ENCODE peak calls at places on chromosomes 5 and 9, in seven cellular contexts. I is body of pancreas; Z is suprapubic skin; J is aorta; K is endothelial cell of umbilical vein; Q is CD4-positive, alpha-beta memory T cell; B is breast epithelium. N is an unnamed sample.

GRCh38 chr9:72477862-72478564 is 43.4 kb upstream of the TMC1 start:
- DNase-seq in Q (no peak), B (no peak), J (no peak), Z (no peak), K (peak; percentile 78), I (peak; percentile 69), N (no peak)

GRCh38 chr5:50666261-50667078 is at the start of gene PARP8:
- DNase-seq in J (peak; percentile 73), Z (peak; percentile 81), I (peak; percentile 44), B (no peak), K (no peak), Q (peak; percentile 55), N (peak; percentile 4)

GRCh38 chr5:170907758-170908157 is 45.9 kb downstream of the RANBP17 start:
- DNase-seq in Z (no peak), Q (no peak), B (no peak), K (no peak), I (no peak), J (no peak), N (no peak)

GRCh38 chr9:132094314-132094791 is 14.7 kb upstream of the MED27 start:
- DNase-seq in B (no peak), I (no peak), J (no peak), K (no peak), Z (no peak), Q (no peak), N (no peak)

GRCh38 chr9:87640385-87640795 is 85.5 kb upstream of the CTSL start:
- DNase-seq in K (peak; percentile 97), Z (no peak), J (no peak), I (peak; percentile 84), Q (no peak), B (no peak), N (no peak)

GRCh38 chr5:151631941-151632340 is 40.8 kb upstream of the FAT2 start:
- DNase-seq in I (no peak), K (no peak), J (no peak), Q (no peak), Z (no peak), B (no peak), N (no peak)

GRCh38 chr9:107395126-107395525 is 94.4 kb downstream of the KLF4 start:
- DNase-seq in I (no peak), Q (no peak), K (no peak), Z (no peak), J (no peak), B (no peak), N (no peak)

GRCh38 chr9:113548221-113549041 is 84.9 kb downstream of the RGS3 start:
- DNase-seq in K (peak; percentile 60), J (peak; percentile 92), Q (no peak), B (no peak), Z (no peak), I (peak; percentile 62), N (no peak)

GRCh38 chr9:89864731-89865130 is 259.9 kb downstream of the GADD45G start:
- DNase-seq in K (no peak), Q (no peak), J (no peak), I (no peak), Z (no peak), B (no peak), N (no peak)

GRCh38 chr5:9513825-9514224 is 32.0 kb downstream of the SEMA5A start:
- DNase-seq in Q (no peak), Z (no peak), B (no peak), K (no peak), J (no peak), I (no peak), N (no peak)

GRCh38 chr9:101209670-101210069 is 175.1 kb downstream of the BAAT start:
- DNase-seq in Q (no peak), B (no peak), Z (no peak), J (no peak), K (no peak), I (no peak), N (no peak)

GRCh38 chr9:5801739-5802113 is 31.2 kb downstream of the ERMP1 start:
- DNase-seq in Z (no peak), Q (no peak), B (no peak), J (no peak), I (no peak), K (no peak), N (no peak)

GRCh38 chr9:35645736-35646582 is 4.8 kb downstream of the SIT1 start:
- DNase-seq in B (peak; percentile 63), Z (no peak), J (peak; percentile 55), K (no peak), Q (no peak), I (peak; percentile 68), N (no peak)

GRCh38 chr9:71746023-71746752 is 22.1 kb downstream of the CEMIP2 start:
- DNase-seq in J (no peak), Q (no peak), K (no peak), B (no peak), I (no peak), Z (no peak), N (no peak)

GRCh38 chr5:101677961-101678360 is 618.1 kb downstream of the SLCO4C1 start:
- DNase-seq in Z (no peak), I (no peak), B (no peak), J (no peak), K (no peak), Q (no peak), N (no peak)
- H3K9me3 ChIP-seq in Z (no peaks in the 10 kb centered on the region), I (no peaks in the 10 kb centered on the region), B (no peaks in the 10 kb centered on the region), J (no peaks in the 10 kb centered on the region), K (no peaks in the 10 kb centered on the region), Q (no peaks in the 10 kb centered on the region), N (no peaks in the 10 kb centered on the region)

DNA sequence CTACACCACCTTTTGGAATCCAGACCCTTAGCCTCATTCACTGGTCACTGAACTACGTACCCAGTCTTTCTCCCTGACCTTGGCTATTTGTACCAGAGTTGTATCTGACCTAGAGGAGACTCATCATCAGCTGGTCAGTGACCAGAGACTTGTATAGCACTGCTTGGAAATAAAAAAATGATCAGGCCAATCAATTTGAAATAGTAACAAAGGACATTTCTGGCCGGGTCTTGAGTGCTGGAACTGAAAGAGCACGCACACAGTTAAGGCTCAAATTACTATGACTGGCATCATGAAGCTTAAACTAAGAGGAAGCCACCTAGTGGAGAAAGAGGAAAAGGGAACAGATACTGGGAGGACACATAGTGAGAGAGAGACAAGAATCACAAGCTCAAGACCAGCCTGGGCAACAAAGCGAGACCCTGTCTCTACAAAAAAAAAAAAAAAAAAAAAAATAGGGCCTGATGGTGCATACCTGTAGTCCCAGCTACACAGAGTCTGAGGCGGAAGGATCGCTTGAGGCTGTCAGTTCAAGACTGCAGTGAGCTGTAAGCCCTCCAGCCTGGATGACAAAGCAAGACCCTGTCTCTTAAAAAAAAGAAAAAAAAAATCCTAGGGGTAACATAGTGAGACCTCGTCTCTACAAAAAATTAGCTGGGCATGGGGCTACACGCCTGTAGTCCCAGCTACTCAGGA is 12.8 kb upstream of the SRP19 start:
- DNase-seq in I (no peak), B (no peak), Q (peak; percentile 37), J (no peak), Z (no peak), K (peak; percentile 68), N (no peak)
- H3K4me3 ChIP-seq in I (no peak overlapping the region), B (no peak overlapping the region), Q (no peak overlapping the region), J (no peak overlapping the region), Z (no peak overlapping the region), K (no peak overlapping the region), N (no peak overlapping the region)

GRCh38 chr5:180216646-180217171 is 7.7 kb upstream of the RASGEF1C start:
- DNase-seq in Q (no peak), B (no peak), I (no peak), K (no peak), J (no peak), Z (no peak), N (no peak)

GRCh38 chr5:180213657-180214207 is 4.7 kb upstream of the RASGEF1C start:
- DNase-seq in Z (no peak), K (no peak), I (no peak), J (no peak), Q (no peak), B (no peak), N (no peak)

GRCh38 chr5:180215738-180216630 is 7.0 kb upstream of the RASGEF1C start:
- DNase-seq in B (no peak), I (no peak), J (no peak), Z (peak; percentile 68), Q (no peak), K (no peak), N (no peak)

GRCh38 chr5:180213256-180213600 is 4.2 kb upstream of the RASGEF1C start:
- DNase-seq in Z (peak; percentile 63), B (no peak), I (no peak), K (no peak), Q (no peak), J (no peak), N (no peak)

GRCh38 chr5:180214870-180215737 is 6.1 kb upstream of the RASGEF1C start:
- DNase-seq in I (no peak), K (no peak), Q (no peak), J (no peak), B (no peak), Z (peak; percentile 60), N (no peak)
- H3K9me3 ChIP-seq in I (peaks cover 18% of the 10 kb centered on the region), K (no peaks in the 10 kb centered on the region), Q (peaks cover 5% of the 10 kb centered on the region), J (peaks cover 12% of the 10 kb centered on the region), B (peaks cover 51% of the 10 kb centered on the region), Z (peaks cover 21% of the 10 kb centered on the region), N (peaks cover 45% of the 10 kb centered on the region)

GRCh38 chr5:128903550-128903949 is 61.7 kb upstream of the SLC27A6 start:
- DNase-seq in Q (no peak), K (no peak), I (no peak), J (no peak), Z (no peak), B (no peak), N (no peak)
- H3K4me3 ChIP-seq in Q (no peak overlapping the region), K (no peak overlapping the region), I (no peak overlapping the region), J (no peak overlapping the region), Z (no peak overlapping the region), B (no peak overlapping the region), N (no peak overlapping the region)

GRCh38 chr9:96818535-96818934 is 35.8 kb downstream of the ZNF782 start:
- DNase-seq in J (no peak), I (no peak), B (no peak), Z (no peak), K (peak; percentile 4), Q (no peak), N (no peak)
- H3K9me3 ChIP-seq in J (peaks cover 21% of the 10 kb centered on the region), I (peaks cover 75% of the 10 kb centered on the region), B (peaks cover 78% of the 10 kb centered on the region), Z (peaks cover 91% of the 10 kb centered on the region), K (peaks cover 19% of the 10 kb centered on the region), Q (peaks cover 62% of the 10 kb centered on the region), N (peaks cover 19% of the 10 kb centered on the region)

DNA sequence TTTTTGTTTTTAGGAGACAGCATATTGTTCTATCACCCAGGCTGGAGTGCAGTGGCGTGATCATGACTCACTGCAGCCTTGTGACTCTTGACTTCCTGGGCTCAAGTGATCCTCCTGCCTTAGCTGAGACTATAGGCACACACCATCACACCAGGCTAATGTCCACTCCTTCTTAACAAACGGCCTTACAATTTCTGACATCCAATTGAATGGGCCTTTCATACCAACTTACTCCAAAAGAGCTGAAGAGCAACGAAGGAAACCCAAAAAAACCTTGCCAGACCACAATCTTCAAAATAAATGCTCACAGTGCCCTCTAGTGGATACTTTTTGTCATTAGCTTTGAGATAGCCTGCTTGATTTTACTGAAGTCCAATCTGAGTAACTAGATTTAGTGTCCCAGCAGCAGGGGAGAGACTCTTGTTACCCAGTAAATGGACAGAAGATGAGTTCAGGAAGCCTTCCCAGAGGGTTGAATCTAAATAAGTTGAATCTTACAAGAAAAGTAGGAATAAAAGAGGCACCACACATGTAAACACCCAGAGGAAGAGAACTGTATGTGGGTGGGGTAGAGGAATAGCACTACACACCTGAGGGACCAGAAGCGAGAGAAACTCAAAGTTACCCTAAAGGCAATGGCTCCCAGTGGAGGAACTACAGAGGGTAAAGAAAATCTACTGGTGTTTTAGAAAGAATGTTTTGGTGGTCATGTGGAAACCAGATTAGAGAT is 9.3 kb downstream of the ZNF622 start:
- DNase-seq in Q (peak; percentile 60), K (peak; percentile 75), J (peak; percentile 60), Z (no peak), I (peak; percentile 65), B (no peak), N (no peak)
- H3K4me3 ChIP-seq in Q (no peak overlapping the region), K (no peak overlapping the region), J (no peak overlapping the region), Z (no peak overlapping the region), I (no peak overlapping the region), B (no peak overlapping the region), N (no peak overlapping the region)

GRCh38 chr5:160824590-160824989 is 27.4 kb downstream of the ATP10B start:
- DNase-seq in I (no peak), K (no peak), B (no peak), Q (no peak), J (no peak), Z (no peak), N (no peak)
- H3K9me3 ChIP-seq in I (no peaks in the 10 kb centered on the region), K (no peaks in the 10 kb centered on the region), B (peaks cover 5% of the 10 kb centered on the region), Q (peaks cover 10% of the 10 kb centered on the region), J (no peaks in the 10 kb centered on the region), Z (peaks cover 4% of the 10 kb centered on the region), N (no peaks in the 10 kb centered on the region)